ENCODE peak calls at places on chromosomes 3 and 15, in seven cellular contexts. X is HepG2, M is stomach, L is ovary, Z is upper lobe of left lung, F is IMR-90, A is endothelial cell of umbilical vein. K is an unnamed sample. For H3K4me1, the result is how much of the 10 kb centered on the place peaks cover.

GRCh38 chr15:78108300-78109084 is 16.1 kb downstream of the SH2D7 start:
- DNase-seq in L (peak), Z (peak), M (peak), A (peak), X (peak), F (peak), K (no peak)

GRCh38 chr3:141076821-141077571 is 25.8 kb downstream of the SPSB4 start:
- DNase-seq in L (peak), A (peak), X (no peak), M (peak), Z (peak), F (peak), K (no peak)

GRCh38 chr3:17915341-17915740 is 172.9 kb upstream of the TBC1D5 start:
- DNase-seq in M (no peak), X (no peak), Z (no peak), A (no peak), F (no peak), L (no peak), K (no peak)

GRCh38 chr3:58175429-58176184 is 35.2 kb downstream of the DNASE1L3 start:
- DNase-seq in X (peak), F (peak), A (peak), M (peak), Z (no peak), L (peak), K (no peak)

GRCh38 chr3:31165399-31165860 is 271.0 kb upstream of the GADL1 start:
- DNase-seq in Z (peak), L (no peak), M (no peak), X (no peak), F (peak), A (peak), K (no peak)

GRCh38 chr15:39497759-39498565 is 82.9 kb upstream of the THBS1 start:
- DNase-seq in X (no peak), A (no peak), L (no peak), F (no peak), Z (no peak), M (no peak), K (no peak)

GRCh38 chr15:85482896-85483295 is 102.5 kb downstream of the AKAP13 start:
- DNase-seq in X (no peak), Z (no peak), A (no peak), M (no peak), F (peak), L (no peak), K (no peak)

GRCh38 chr3:97910931-97911351 is 61.3 kb downstream of the RIOX2 start:
- DNase-seq in F (no peak), M (no peak), A (no peak), Z (no peak), L (no peak), X (no peak), K (no peak)

GRCh38 chr15:37289109-37289765 is 188.9 kb upstream of the MEIS2 start:
- DNase-seq in M (no peak), A (no peak), X (peak), L (no peak), Z (no peak), F (peak), K (no peak)

GRCh38 chr3:13570391-13571194 is 21.7 kb downstream of the FBLN2 start:
- DNase-seq in M (no peak), A (no peak), F (no peak), X (no peak), Z (no peak), L (no peak), K (no peak)

GRCh38 chr15:89878323-89878722 is 15.5 kb downstream of the AP3S2 start:
- DNase-seq in Z (no peak), F (no peak), X (no peak), A (no peak), L (no peak), M (no peak), K (no peak)

GRCh38 chr3:84487296-84487695 is 471.5 kb upstream of the CADM2 start:
- DNase-seq in Z (no peak), A (no peak), M (no peak), F (no peak), X (no peak), L (no peak), K (no peak)

GRCh38 chr3:52290596-52291507 is 3.2 kb downstream of the GLYCTK start:
- DNase-seq in X (no peak), F (no peak), L (peak), A (no peak), M (no peak), Z (no peak), K (no peak)

GRCh38 chr3:32428092-32429068 is 36.7 kb downstream of the CMTM7 start:
- DNase-seq in F (no peak), Z (no peak), X (no peak), L (no peak), A (no peak), M (no peak), K (no peak)

GRCh38 chr15:78808550-78808949 is 2.7 kb downstream of the ADAMTS7 start:
- DNase-seq in A (peak), F (peak), M (no peak), L (no peak), Z (no peak), X (peak), K (no peak)

GRCh38 chr3:142447852-142448315 is at the start of gene XRN1:
- DNase-seq in Z (peak), X (peak), M (peak), L (peak), A (peak), F (peak), K (peak)

GRCh38 chr15:68375191-68375631 is 56.8 kb downstream of the ITGA11 start:
- DNase-seq in F (no peak), M (no peak), X (no peak), L (no peak), Z (no peak), A (no peak), K (peak)

GRCh38 chr3:22475665-22476064 is 724.7 kb upstream of the ZNF385D start:
- DNase-seq in L (no peak), X (no peak), A (no peak), F (no peak), M (no peak), Z (no peak), K (no peak)

GRCh38 chr3:38575279-38575843 is 74.1 kb downstream of the SCN5A start:
- DNase-seq in F (no peak), X (no peak), L (no peak), M (peak), A (no peak), Z (peak), K (peak)

GRCh38 chr3:133662256-133662773 is 574 bp upstream of the TOPBP1 start:
- DNase-seq in Z (no peak), A (peak), X (peak), L (no peak), F (peak), M (no peak), K (no peak)

GRCh38 chr3:138729279-138729678 is 105.4 kb downstream of the PIK3CB start:
- DNase-seq in F (no peak), Z (no peak), A (no peak), M (no peak), L (no peak), X (no peak), K (no peak)

GRCh38 chr15:69812881-69813280 is 284.8 kb downstream of the TLE3 start:
- DNase-seq in F (no peak), X (no peak), M (peak), A (no peak), Z (no peak), L (no peak), K (no peak)

GRCh38 chr15:70031680-70032079 is 66.0 kb downstream of the TLE3 start:
- DNase-seq in M (no peak), L (no peak), F (no peak), Z (no peak), A (no peak), X (no peak), K (no peak)

GRCh38 chr3:7520059-7520458 is 659.1 kb downstream of the GRM7 start:
- DNase-seq in A (no peak), L (no peak), X (no peak), F (no peak), M (no peak), Z (no peak), K (no peak)

GRCh38 chr15:83919319-83919830 is 265.5 kb downstream of the ADAMTSL3 start:
- DNase-seq in M (no peak), L (no peak), Z (no peak), A (no peak), F (no peak), X (no peak), K (no peak)

GRCh38 chr3:57758686-57759085 is 2.6 kb downstream of the SLMAP start:
- DNase-seq in X (no peak), A (no peak), M (no peak), Z (no peak), L (no peak), F (peak), K (no peak)

GRCh38 chr3:157388976-157389375 is 47.7 kb upstream of the PTX3 start:
- DNase-seq in L (no peak), A (peak), M (no peak), Z (no peak), F (peak), X (no peak), K (no peak)

GRCh38 chr15:36403351-36403750 is 176.1 kb upstream of the CDIN1 start:
- DNase-seq in M (no peak), X (no peak), F (no peak), Z (no peak), A (no peak), L (no peak), K (no peak)

GRCh38 chr3:48560648-48561018 is 2.9 kb downstream of the UCN2 start:
- DNase-seq in M (no peak), X (no peak), F (no peak), A (no peak), L (peak), Z (no peak), K (no peak)

GRCh38 chr15:43052860-43053259 is 53.0 kb downstream of the UBR1 start:
- DNase-seq in X (no peak), F (no peak), L (no peak), Z (no peak), M (no peak), A (no peak), K (no peak)

GRCh38 chr15:43056696-43057095 is 49.1 kb downstream of the UBR1 start:
- DNase-seq in X (no peak), M (no peak), Z (no peak), F (no peak), A (no peak), L (no peak), K (no peak)
- H3K4me1 ChIP-seq in X (under half), M (under half), Z (under half), F (under half), A (under half), L (under half), K (under half)

DNA sequence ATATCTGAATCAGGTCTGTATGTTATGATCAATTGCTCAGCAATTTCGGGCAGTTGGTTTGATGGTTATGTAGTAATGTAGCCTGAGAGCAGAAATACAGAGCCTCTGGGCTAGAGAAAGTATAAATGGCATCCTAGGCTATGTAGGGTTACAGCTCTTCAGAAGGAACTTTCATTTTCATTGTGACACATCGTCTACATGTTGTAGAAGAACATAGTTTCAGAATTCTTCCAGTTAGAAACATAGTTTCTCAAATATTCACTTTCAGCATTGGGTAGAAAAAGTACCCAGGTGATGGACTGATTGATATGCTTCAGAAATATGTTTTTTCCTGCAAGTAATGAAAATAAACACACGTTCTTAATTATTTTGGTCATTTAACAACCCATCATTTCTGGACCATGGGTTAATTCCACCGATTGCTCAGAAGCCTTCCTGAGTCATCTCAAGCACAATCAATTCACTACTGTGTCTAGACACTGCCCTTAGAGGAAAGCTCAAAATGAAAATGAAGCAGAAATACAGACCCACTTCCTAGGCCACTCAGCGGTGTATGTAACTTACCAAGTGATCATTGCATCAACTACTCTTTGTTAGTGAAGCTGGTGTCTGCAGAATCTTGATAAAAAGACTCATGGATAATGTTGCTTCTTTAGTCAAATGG is 88.8 kb upstream of the TSEN2 start:
- DNase-seq in X (no peak), A (no peak), L (no peak), M (no peak), F (peak), Z (no peak), K (no peak)
- TF ChIP-seq POLR2A in X (no peak), A (no peak), L (no peak), M (no peak), F (no peak), Z (no peak), K (no peak)

GRCh38 chr3:19866751-19867347 is 67.2 kb downstream of the EFHB start:
- DNase-seq in Z (no peak), F (peak), X (peak), L (no peak), M (peak), A (peak), K (no peak)
- H3K4me1 ChIP-seq in Z (under half), F (under half), X (under half), L (under half), M (under half), A (under half), K (under half)

DNA sequence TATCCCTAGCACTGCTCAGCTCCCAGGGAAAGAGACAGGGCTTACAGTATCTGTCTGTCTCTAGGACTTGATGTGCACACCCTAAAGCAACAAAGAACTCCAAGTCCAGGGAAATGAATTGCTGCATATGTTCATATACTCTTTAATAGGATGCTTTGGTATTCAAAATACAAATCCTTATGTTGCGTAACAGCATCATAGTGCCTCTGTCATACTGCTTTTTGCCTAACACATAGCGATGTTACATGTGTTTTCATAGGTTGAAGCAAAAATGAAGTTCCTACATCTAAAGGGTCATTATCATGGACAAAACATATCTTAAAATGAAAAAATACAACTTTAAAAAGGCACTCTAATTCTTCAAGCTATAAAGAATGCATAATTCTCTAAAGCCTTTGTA is 299.8 kb downstream of the SLC9A9 start:
- DNase-seq in L (no peak), X (no peak), F (no peak), M (no peak), Z (no peak), A (no peak), K (no peak)
- TF ChIP-seq POLR2A in L (no peak), X (no peak), F (no peak), M (no peak), Z (no peak), A (no peak), K (no peak)

GRCh38 chr3:114877378-114878118 is 269.5 kb downstream of the ZBTB20 start:
- DNase-seq in M (no peak), F (peak), L (no peak), A (peak), X (no peak), Z (no peak), K (no peak)

GRCh38 chr3:114872056-114872455 is 275.0 kb downstream of the ZBTB20 start:
- DNase-seq in L (no peak), F (peak), Z (no peak), A (no peak), M (no peak), X (no peak), K (no peak)

GRCh38 chr3:114872588-114872987 is 274.5 kb downstream of the ZBTB20 start:
- DNase-seq in Z (no peak), X (no peak), A (no peak), F (peak), L (no peak), M (no peak), K (no peak)

GRCh38 chr3:114873590-114873989 is 273.5 kb downstream of the ZBTB20 start:
- DNase-seq in M (no peak), Z (no peak), F (no peak), A (no peak), X (no peak), L (no peak), K (no peak)

DNA sequence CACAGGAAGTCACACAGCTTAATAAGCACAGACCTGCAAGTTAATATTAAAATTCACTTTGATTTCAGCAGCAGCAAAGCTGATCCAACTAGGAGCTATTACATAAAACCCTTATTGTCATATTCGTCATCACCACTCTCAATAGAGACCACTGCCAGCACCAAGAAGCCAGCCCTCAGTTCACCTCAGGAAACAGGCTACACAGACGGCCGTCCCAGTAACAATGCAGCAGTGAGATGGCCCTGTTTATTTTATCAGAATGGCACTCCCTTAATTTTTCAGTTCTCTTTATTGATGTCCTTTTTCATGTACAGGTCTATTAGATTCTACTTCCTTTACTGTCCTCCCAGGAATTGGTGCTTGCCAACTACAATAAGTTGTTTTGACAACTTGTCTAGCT is 272.6 kb downstream of the ZBTB20 start:
- DNase-seq in L (no peak), F (no peak), X (no peak), Z (no peak), A (peak), M (no peak), K (no peak)
- H3K4me1 ChIP-seq in L (under half), F (under half), X (under half), Z (under half), A (under half), M (under half), K (under half)

GRCh38 chr15:44529864-44530604 is 6.9 kb upstream of the EIF3J start:
- DNase-seq in A (no peak), Z (no peak), L (no peak), X (no peak), F (no peak), M (no peak), K (no peak)
- TF ChIP-seq POLR2A in A (peak), Z (no peak), L (no peak), X (no peak), F (no peak), M (no peak), K (no peak)

GRCh38 chr15:59828262-59828661 is 139.1 kb upstream of the BNIP2 start:
- DNase-seq in F (no peak), M (no peak), L (no peak), A (no peak), X (no peak), Z (no peak), K (no peak)
- H3K4me1 ChIP-seq in F (under half), M (under half), L (under half), A (under half), X (under half), Z (under half), K (under half)

GRCh38 chr3:112640864-112641751 is at the start of gene CCDC80:
- DNase-seq in X (no peak), Z (no peak), F (peak), M (no peak), L (no peak), A (peak), K (no peak)
- TF ChIP-seq POLR2A in X (no peak), Z (no peak), F (peak), M (no peak), L (peak), A (peak), K (peak)

GRCh38 chr3:124602986-124603627 is 127.1 kb upstream of the UMPS start:
- DNase-seq in F (no peak), M (no peak), L (no peak), Z (no peak), X (no peak), A (no peak), K (no peak)

GRCh38 chr3:124609402-124609801 is 120.8 kb upstream of the UMPS start:
- DNase-seq in Z (no peak), F (peak), L (no peak), X (no peak), A (no peak), M (no peak), K (no peak)

GRCh38 chr3:124610130-124610529 is 120.1 kb upstream of the UMPS start:
- DNase-seq in F (no peak), L (no peak), A (no peak), Z (no peak), X (no peak), M (no peak), K (no peak)

GRCh38 chr3:124607163-124607562 is 123.1 kb upstream of the UMPS start:
- DNase-seq in A (peak), M (no peak), X (peak), Z (no peak), L (no peak), F (peak), K (no peak)

DNA sequence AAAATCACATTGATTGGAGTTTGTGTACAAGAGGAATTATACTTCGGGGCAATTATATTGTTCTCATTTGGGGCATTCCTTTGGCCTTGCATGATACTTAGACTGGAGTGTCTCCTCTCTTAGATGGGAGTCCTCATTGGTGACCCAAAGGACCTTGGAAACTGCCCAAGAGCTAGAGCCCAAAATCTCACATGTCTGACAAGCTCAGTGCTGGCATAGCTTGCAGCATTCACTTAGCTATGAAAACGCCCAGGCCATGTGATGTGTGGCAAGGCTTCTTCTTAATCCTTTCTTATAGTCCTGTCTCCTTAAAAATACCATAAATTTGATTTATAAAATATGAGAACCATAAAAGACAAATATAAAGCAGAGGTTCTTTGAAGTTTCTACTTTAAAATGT is 124.1 kb upstream of the UMPS start:
- DNase-seq in M (no peak), X (no peak), Z (no peak), F (no peak), L (no peak), A (no peak), K (no peak)
- H3K4me1 ChIP-seq in M (under half), X (half or more), Z (under half), F (under half), L (under half), A (under half), K (under half)